ENCODE peak calls at places on chromosomes 6 and 20, in six cellular contexts. Y is adrenal gland, F is esophagus squamous epithelium, Z is lower lobe of right lung, S is endodermal cell, I is BJ. C is an unnamed sample. For H3K36me3, the result is how much of the 10 kb centered on the place peaks cover.

GRCh38 chr6:34393191-34393967 is 910 bp upstream of the NUDT3 start:
- DNase-seq in Y (no peak), F (no peak), Z (no peak), S (no peak), I (no peak), C (no peak)

GRCh38 chr6:157157228-157157627 is 166.1 kb downstream of the TMEM242 start:
- DNase-seq in Y (no peak), F (no peak), Z (no peak), S (no peak), I (no peak), C (no peak)

GRCh38 chr6:9397981-9398559 is 962.7 kb upstream of the SLC35B3 start:
- DNase-seq in Y (no peak), F (no peak), Z (peak), S (peak), I (no peak), C (no peak)

GRCh38 chr20:31842471-31843157 is 2.8 kb downstream of the FOXS1 start:
- DNase-seq in Y (no peak), F (no peak), Z (no peak), S (peak), I (no peak), C (no peak)

GRCh38 chr6:153312633-153313032 is 181.6 kb upstream of the RGS17 start:
- DNase-seq in Y (peak), F (no peak), Z (peak), S (peak), I (no peak), C (peak)

GRCh38 chr20:9978395-9979004 is 56.3 kb upstream of the ANKEF1 start:
- DNase-seq in Y (peak), F (no peak), Z (no peak), S (peak), I (peak), C (peak)

GRCh38 chr6:168968228-168968627 is 285.4 kb downstream of the THBS2 start:
- DNase-seq in Y (no peak), F (no peak), Z (no peak), S (no peak), I (peak), C (no peak)

GRCh38 chr6:90222724-90223198 is 73.9 kb downstream of the BACH2 start:
- DNase-seq in Y (no peak), F (no peak), Z (no peak), S (no peak), I (no peak), C (no peak)

GRCh38 chr6:44056392-44057237 is 70.6 kb downstream of the MRPL14 start:
- DNase-seq in Y (peak), F (no peak), Z (no peak), S (no peak), I (no peak), C (no peak)

GRCh38 chr6:117615981-117616961 is 14.0 kb upstream of the GOPC start:
- DNase-seq in Y (no peak), F (no peak), Z (no peak), S (peak), I (no peak), C (peak)

GRCh38 chr20:64053841-64054661 is 4.6 kb upstream of the SOX18 start:
- DNase-seq in Y (peak), F (no peak), Z (peak), S (peak), I (no peak), C (no peak)

GRCh38 chr6:48826884-48827701 is 636.0 kb downstream of the MMUT start:
- DNase-seq in Y (peak), F (no peak), Z (no peak), S (no peak), I (peak), C (no peak)

GRCh38 chr20:1907586-1907985 is 12.4 kb downstream of the SIRPA start:
- DNase-seq in Y (peak), F (no peak), Z (no peak), S (no peak), I (no peak), C (no peak)

GRCh38 chr6:117417851-117418250 is 7.9 kb downstream of the ROS1 start:
- DNase-seq in Y (no peak), F (no peak), Z (no peak), S (no peak), I (no peak), C (no peak)

GRCh38 chr6:110999634-111000270 is 17.9 kb downstream of the RPF2 start:
- DNase-seq in Y (no peak), F (no peak), Z (no peak), S (no peak), I (no peak), C (no peak)

GRCh38 chr20:57919059-57919458 is 209.2 kb upstream of the PMEPA1 start:
- DNase-seq in Y (no peak), F (no peak), Z (no peak), S (no peak), I (no peak), C (no peak)

GRCh38 chr6:30101423-30101938 is 11.4 kb downstream of the TRIM31 start:
- DNase-seq in Y (no peak), F (no peak), Z (no peak), S (no peak), I (no peak), C (no peak)

GRCh38 chr6:106417572-106418147 is 57.1 kb downstream of the CRYBG1 start:
- DNase-seq in Y (no peak), F (no peak), Z (no peak), S (no peak), I (no peak), C (no peak)

GRCh38 chr6:39882567-39882953 is 51.7 kb downstream of the MOCS1 start:
- DNase-seq in Y (peak), F (no peak), Z (no peak), S (no peak), I (peak), C (no peak)

GRCh38 chr20:54668271-54669053 is 193.1 kb downstream of the DOK5 start:
- DNase-seq in Y (peak), F (no peak), Z (no peak), S (peak), I (no peak), C (peak)

GRCh38 chr6:39812853-39813533 is 20.8 kb downstream of the DAAM2 start:
- DNase-seq in Y (no peak), F (no peak), Z (no peak), S (no peak), I (peak), C (no peak)

GRCh38 chr6:118551673-118552063 is 3.6 kb downstream of the PLN start:
- DNase-seq in Y (no peak), F (no peak), Z (no peak), S (no peak), I (peak), C (no peak)

GRCh38 chr20:1894951-1895673 is at the start of gene SIRPA:
- DNase-seq in Y (peak), F (no peak), Z (peak), S (peak), I (no peak), C (no peak)

GRCh38 chr6:26311385-26312095 is 53.5 kb upstream of the BTN3A2 start:
- DNase-seq in Y (peak), F (no peak), Z (no peak), S (peak), I (no peak), C (peak)

GRCh38 chr6:48775157-48775556 is 664.2 kb upstream of the PTCHD4 start:
- DNase-seq in Y (no peak), F (no peak), Z (no peak), S (no peak), I (no peak), C (no peak)

GRCh38 chr6:145898376-145898775 is 65.8 kb downstream of the SHPRH start:
- DNase-seq in Y (no peak), F (no peak), Z (no peak), S (no peak), I (no peak), C (no peak)

GRCh38 chr6:44203955-44204354 is 12.8 kb upstream of the MYMX start:
- DNase-seq in Y (no peak), F (no peak), Z (no peak), S (no peak), I (no peak), C (no peak)

GRCh38 chr6:28474441-28475219 is 31.3 kb upstream of the ZSCAN23 start:
- DNase-seq in Y (no peak), F (no peak), Z (no peak), S (peak), I (peak), C (peak)

GRCh38 chr20:20022498-20022897 is 5.3 kb downstream of the NAA20 start:
- DNase-seq in Y (no peak), F (no peak), Z (no peak), S (no peak), I (no peak), C (peak)

GRCh38 chr6:31639449-31639861 is 13.0 kb downstream of the BAG6 start:
- DNase-seq in Y (no peak), F (no peak), Z (no peak), S (no peak), I (no peak), C (no peak)

GRCh38 chr6:169620171-169621125 is 81.4 kb downstream of the WDR27 start:
- DNase-seq in Y (no peak), F (no peak), Z (peak), S (peak), I (no peak), C (no peak)

GRCh38 chr6:75268121-75268987 is 16.2 kb downstream of the TMEM30A start:
- DNase-seq in Y (no peak), F (no peak), Z (no peak), S (peak), I (no peak), C (no peak)

GRCh38 chr6:43278524-43279078 is 19.5 kb upstream of the SLC22A7 start:
- DNase-seq in Y (no peak), F (no peak), Z (no peak), S (no peak), I (no peak), C (no peak)

GRCh38 chr6:164870175-164870574 is 439.2 kb downstream of the C6orf118 start:
- DNase-seq in Y (no peak), F (no peak), Z (no peak), S (no peak), I (no peak), C (no peak)

DNA sequence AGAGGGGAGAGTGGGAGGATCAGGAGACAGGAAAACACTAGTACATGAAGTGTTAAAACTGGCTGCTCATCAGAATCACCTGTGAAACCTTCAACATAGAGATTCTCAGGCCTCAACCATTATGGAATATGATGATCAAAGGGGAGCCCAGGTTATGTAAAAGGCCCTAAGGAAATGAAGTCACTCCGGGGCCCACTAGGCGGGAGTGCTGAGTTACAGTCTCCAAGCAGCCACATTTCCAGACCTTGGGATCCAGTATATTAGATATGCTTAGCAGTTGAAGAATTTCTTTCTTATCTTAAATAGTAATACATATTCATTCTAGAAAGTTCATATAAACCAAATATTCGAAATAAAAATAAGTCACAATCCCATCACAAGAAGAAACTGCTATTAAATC is 476.3 kb downstream of the PRKN start:
- DNase-seq in Y (no peak), F (no peak), Z (no peak), S (peak), I (no peak), C (no peak)
- TF ChIP-seq CTCF in Y (no peak), F (no peak), Z (no peak), S (peak), I (no peak), C (no peak)

GRCh38 chr6:150720774-150721233 is 121.1 kb downstream of the PLEKHG1 start:
- DNase-seq in Y (no peak), F (no peak), Z (no peak), S (no peak), I (no peak), C (peak)
- H3K4me3 ChIP-seq in Y (no peak), F (peak), Z (no peak), S (no peak), I (no peak), C (no peak)

GRCh38 chr20:62901891-62902290 is 24.4 kb downstream of the DIDO1 start:
- DNase-seq in Y (no peak), F (no peak), Z (no peak), S (no peak), I (no peak), C (no peak)

GRCh38 chr20:62900052-62900691 is 26.1 kb downstream of the DIDO1 start:
- DNase-seq in Y (peak), F (no peak), Z (peak), S (peak), I (no peak), C (peak)

GRCh38 chr20:62905536-62906117 is 20.7 kb downstream of the DIDO1 start:
- DNase-seq in Y (no peak), F (no peak), Z (peak), S (no peak), I (no peak), C (no peak)

GRCh38 chr20:62900692-62901584 is 25.4 kb downstream of the DIDO1 start:
- DNase-seq in Y (no peak), F (no peak), Z (no peak), S (peak), I (no peak), C (no peak)

GRCh38 chr20:62902926-62903615 is 23.2 kb downstream of the DIDO1 start:
- DNase-seq in Y (no peak), F (no peak), Z (peak), S (no peak), I (no peak), C (no peak)
- H3K36me3 ChIP-seq in Y (under half), F (half or more), Z (half or more), S (half or more), I (under half), C (under half)

DNA sequence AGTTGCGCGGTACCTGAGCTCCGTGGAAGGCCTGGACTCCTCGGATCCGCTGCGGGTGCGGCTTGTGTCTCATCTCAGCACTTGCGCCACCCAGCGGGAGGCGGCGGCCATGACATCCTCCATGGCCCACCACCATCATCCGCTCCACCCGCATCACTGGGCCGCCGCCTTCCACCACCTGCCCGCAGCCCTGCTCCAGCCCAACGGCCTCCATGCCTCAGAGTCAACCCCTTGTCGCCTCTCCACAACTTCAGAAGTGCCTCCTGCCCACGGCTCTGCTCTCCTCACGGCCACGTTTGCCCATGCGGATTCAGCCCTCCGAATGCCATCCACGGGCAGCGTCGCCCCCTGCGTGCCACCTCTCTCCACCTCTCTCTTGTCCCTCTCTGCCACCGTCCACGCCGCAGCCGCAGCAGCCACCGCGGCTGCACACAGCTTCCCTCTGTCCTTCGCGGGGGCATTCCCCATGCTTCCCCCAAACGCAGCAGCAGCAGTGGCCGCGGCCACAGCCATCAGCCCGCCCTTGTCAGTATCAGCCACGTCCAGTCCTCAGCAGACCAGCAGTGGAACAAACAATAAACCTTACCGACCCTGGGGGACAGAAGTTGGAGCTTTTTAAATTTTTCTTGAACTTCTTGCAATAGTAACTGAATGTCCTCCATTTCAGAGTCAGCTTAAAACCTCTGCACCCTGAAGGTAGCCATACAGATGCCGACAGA is 9.9 kb downstream of the HEY2 start:
- DNase-seq in Y (no peak), F (no peak), Z (no peak), S (peak), I (no peak), C (peak)
- TF ChIP-seq CTCF in Y (no peak), F (no peak), Z (no peak), S (peak), I (no peak), C (no peak)

GRCh38 chr20:48679603-48680002 is 148.2 kb downstream of the PREX1 start:
- DNase-seq in Y (peak), F (no peak), Z (no peak), S (peak), I (no peak), C (peak)
- H3K4me3 ChIP-seq in Y (no peak), F (no peak), Z (no peak), S (no peak), I (no peak), C (no peak)

GRCh38 chr6:7249391-7249790 is 63.6 kb downstream of the SSR1 start:
- DNase-seq in Y (no peak), F (no peak), Z (no peak), S (no peak), I (no peak), C (no peak)

GRCh38 chr6:7247179-7247456 is 65.9 kb downstream of the SSR1 start:
- DNase-seq in Y (no peak), F (no peak), Z (peak), S (peak), I (no peak), C (no peak)

GRCh38 chr6:7245668-7246393 is 67.2 kb downstream of the SSR1 start:
- DNase-seq in Y (no peak), F (no peak), Z (peak), S (peak), I (no peak), C (no peak)

GRCh38 chr6:7246401-7247178 is 66.4 kb downstream of the SSR1 start:
- DNase-seq in Y (no peak), F (no peak), Z (peak), S (peak), I (no peak), C (no peak)

DNA sequence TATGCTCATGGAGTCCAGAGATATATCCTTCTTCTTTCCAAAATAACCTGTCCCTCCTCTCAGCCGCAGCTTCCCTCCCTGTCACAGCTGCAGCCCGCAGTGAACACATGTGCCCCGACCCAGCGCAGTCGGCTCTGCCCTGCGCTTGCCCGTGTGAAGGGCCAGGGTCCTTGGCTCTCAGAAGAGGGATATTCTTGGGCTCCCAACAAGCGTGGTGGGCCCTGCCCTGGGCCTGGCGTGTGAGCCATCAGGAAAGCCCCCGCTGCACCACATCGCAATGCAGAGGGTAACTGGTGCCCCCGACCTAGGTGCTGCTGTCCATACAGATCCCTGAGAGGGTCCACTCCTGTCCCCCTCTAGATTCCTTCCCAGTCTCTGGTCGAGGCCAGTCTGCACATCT is 65.2 kb downstream of the SSR1 start:
- DNase-seq in Y (no peak), F (no peak), Z (peak), S (peak), I (no peak), C (no peak)
- H3K36me3 ChIP-seq in Y (under half), F (half or more), Z (half or more), S (half or more), I (under half), C (under half)

GRCh38 chr20:36141310-36141709 is 13.2 kb upstream of the EPB41L1 start:
- DNase-seq in Y (no peak), F (no peak), Z (no peak), S (peak), I (no peak), C (no peak)
- TF ChIP-seq CTCF in Y (no peak), F (no peak), Z (no peak), S (peak), I (no peak), C (no peak)

C was measured in GM06990.